ENCODE peak calls at places on chromosomes 1 and 21, in six cellular contexts. J is heart right ventricle, F is AG04450, D is NB4, K is PC-9, V is RWPE2. Q is an unnamed sample.

GRCh38 chr21:45383111-45383614 is 21.8 kb upstream of the COL18A1 start:
- DNase-seq in K (no peak), F (no peak), V (peak; percentile 34), D (no peak), J (no peak), Q (no peak)

GRCh38 chr1:153288634-153289275 is 24.0 kb downstream of the PGLYRP3 start:
- DNase-seq in V (no peak), F (no peak), K (no peak), J (no peak), D (peak; percentile 31), Q (no peak)

GRCh38 chr1:58885998-58886397 is 102.2 kb upstream of the JUN start:
- DNase-seq in J (no peak), V (no peak), K (peak; percentile 13), F (no peak), D (peak; percentile 42), Q (peak; percentile 49)

GRCh38 chr1:33709780-33710713 is 153.8 kb upstream of the HMGB4 start:
- DNase-seq in D (no peak), K (no peak), V (no peak), J (no peak), F (no peak), Q (peak; percentile 31)

GRCh38 chr1:37308571-37308960 is 165.8 kb upstream of the ZC3H12A start:
- DNase-seq in D (no peak), F (no peak), J (no peak), V (no peak), K (no peak), Q (no peak)

GRCh38 chr1:84481317-84481716 is 2.3 kb downstream of the RPF1 start:
- DNase-seq in K (no peak), F (no peak), J (no peak), V (no peak), D (no peak), Q (no peak)

GRCh38 chr1:35894183-35894582 is 11.2 kb downstream of the AGO1 start:
- DNase-seq in V (no peak), F (no peak), J (peak; percentile 20), D (peak; percentile 80), K (no peak), Q (no peak)

GRCh38 chr1:36858981-36859380 is 175.3 kb downstream of the GRIK3 start:
- DNase-seq in D (no peak), K (no peak), F (no peak), J (no peak), V (no peak), Q (no peak)

GRCh38 chr1:99677416-99677815 is 31.5 kb downstream of the PALMD start:
- DNase-seq in D (no peak), J (peak; percentile 39), K (no peak), V (no peak), F (no peak), Q (no peak)

GRCh38 chr1:39919545-39919944 is 17.8 kb upstream of the MYCL start:
- DNase-seq in F (peak; percentile 21), D (peak; percentile 82), J (no peak), V (no peak), K (peak; percentile 54), Q (peak; percentile 53)

GRCh38 chr1:82400521-82400920 is 599.8 kb downstream of the ADGRL2 start:
- DNase-seq in K (no peak), D (no peak), J (no peak), F (no peak), V (no peak), Q (no peak)

GRCh38 chr21:36749935-36750578 is 51.1 kb downstream of the SIM2 start:
- DNase-seq in D (no peak), K (no peak), F (no peak), V (no peak), J (peak; percentile 18), Q (peak; percentile 61)

GRCh38 chr1:61872206-61872605 is 129.9 kb downstream of the PATJ start:
- DNase-seq in F (no peak), V (no peak), J (no peak), K (no peak), D (no peak), Q (no peak)

GRCh38 chr1:2821970-2822620 is 20.6 kb upstream of the TTC34 start:
- DNase-seq in F (no peak), K (no peak), V (peak; percentile 41), D (peak; percentile 16), J (peak; percentile 32), Q (no peak)

GRCh38 chr21:29233611-29234540 is 64.8 kb upstream of the BACH1 start:
- DNase-seq in J (no peak), F (no peak), D (no peak), K (no peak), V (no peak), Q (no peak)

GRCh38 chr1:166902279-166902678 is 26.2 kb upstream of the TADA1 start:
- DNase-seq in F (no peak), J (no peak), V (no peak), D (peak; percentile 80), K (peak; percentile 47), Q (peak; percentile 33)

GRCh38 chr1:52677407-52677806 is 20.7 kb downstream of the COA7 start:
- DNase-seq in K (no peak), V (no peak), D (no peak), J (peak; percentile 29), F (no peak), Q (no peak)

GRCh38 chr1:191206808-191207207 is 729.1 kb upstream of the BRINP3 start:
- DNase-seq in V (no peak), D (no peak), F (no peak), J (no peak), K (no peak), Q (no peak)

GRCh38 chr21:33011462-33011861 is 14.3 kb upstream of the OLIG2 start:
- DNase-seq in D (no peak), F (peak; percentile 16), J (no peak), V (peak; percentile 85), K (peak; percentile 47), Q (peak; percentile 81)

GRCh38 chr21:17454315-17455027 is 58.4 kb upstream of the CXADR start:
- DNase-seq in F (peak; percentile 44), J (no peak), V (peak; percentile 61), K (peak; percentile 84), D (peak; percentile 71), Q (peak; percentile 86)

GRCh38 chr1:214439352-214440119 is 111.9 kb downstream of the PTPN14 start:
- DNase-seq in F (peak; percentile 76), K (peak; percentile 99), D (peak; percentile 88), V (peak; percentile 73), J (no peak), Q (peak; percentile 78)

GRCh38 chr1:12173631-12174121 is 6.9 kb downstream of the TNFRSF1B start:
- DNase-seq in V (no peak), D (peak; percentile 72), J (peak; percentile 68), F (no peak), K (no peak), Q (no peak)

GRCh38 chr1:201172336-201172735 is 18.1 kb upstream of the TMEM9 start:
- DNase-seq in F (no peak), V (no peak), J (no peak), K (no peak), D (no peak), Q (no peak)

GRCh38 chr1:59316497-59317128 is 19.7 kb downstream of the FGGY start:
- DNase-seq in K (no peak), F (peak; percentile 55), V (no peak), J (no peak), D (no peak), Q (peak; percentile 66)

DNA sequence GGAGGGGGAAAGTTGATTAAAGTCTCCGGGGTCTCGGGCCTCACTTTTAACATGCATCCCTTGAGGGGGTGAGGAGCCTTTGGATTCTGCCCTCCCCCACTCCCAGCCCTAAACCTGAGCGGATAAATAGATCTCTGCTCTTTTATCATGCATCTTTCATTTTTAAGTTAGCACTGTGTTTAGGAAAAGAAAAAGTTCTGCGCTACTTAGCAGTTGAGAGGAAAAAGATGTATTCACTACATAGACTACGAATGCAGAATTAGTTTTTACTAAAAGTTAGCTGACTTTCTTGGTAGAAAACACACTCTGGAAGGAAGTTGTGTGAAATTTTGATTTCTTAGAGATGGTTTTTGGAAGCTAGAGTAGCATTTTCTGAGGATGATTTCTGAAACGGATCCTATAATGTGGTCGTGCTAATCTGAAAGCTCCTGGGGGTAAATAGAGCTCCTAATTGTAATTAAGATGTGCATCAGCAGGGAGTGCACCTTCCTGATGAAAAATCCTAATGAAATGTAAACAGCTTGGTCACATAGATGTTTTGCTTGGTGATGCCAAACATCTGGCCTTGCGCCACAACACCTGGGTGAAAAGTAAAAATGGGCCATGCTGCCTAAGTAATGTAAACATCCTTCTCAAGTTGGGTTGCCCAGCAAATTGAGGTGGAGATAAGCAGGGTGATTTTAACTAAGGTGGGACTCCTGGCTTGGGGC is 1.8 kb downstream of the ROR1 start:
- DNase-seq in V (no peak), J (no peak), F (no peak), K (peak; percentile 47), D (no peak), Q (no peak)
- H3K4me3 ChIP-seq in V (peak overlapping the region; percentile 70), J (peak overlapping the region; percentile 76), F (peak overlapping the region; percentile 66), K (peak overlapping the region; percentile 93), D (no peak overlapping the region), Q (peak overlapping the region; percentile 68)

GRCh38 chr1:158496379-158496778 is 24.4 kb downstream of the OR10R2 start:
- DNase-seq in V (no peak), F (no peak), K (no peak), J (no peak), D (peak; percentile 58), Q (no peak)
- TF ChIP-seq CTCF in V (no peak), F (no peak), K (no peak), J (no peak), D (peak; percentile 26), Q (peak; percentile 12)

DNA sequence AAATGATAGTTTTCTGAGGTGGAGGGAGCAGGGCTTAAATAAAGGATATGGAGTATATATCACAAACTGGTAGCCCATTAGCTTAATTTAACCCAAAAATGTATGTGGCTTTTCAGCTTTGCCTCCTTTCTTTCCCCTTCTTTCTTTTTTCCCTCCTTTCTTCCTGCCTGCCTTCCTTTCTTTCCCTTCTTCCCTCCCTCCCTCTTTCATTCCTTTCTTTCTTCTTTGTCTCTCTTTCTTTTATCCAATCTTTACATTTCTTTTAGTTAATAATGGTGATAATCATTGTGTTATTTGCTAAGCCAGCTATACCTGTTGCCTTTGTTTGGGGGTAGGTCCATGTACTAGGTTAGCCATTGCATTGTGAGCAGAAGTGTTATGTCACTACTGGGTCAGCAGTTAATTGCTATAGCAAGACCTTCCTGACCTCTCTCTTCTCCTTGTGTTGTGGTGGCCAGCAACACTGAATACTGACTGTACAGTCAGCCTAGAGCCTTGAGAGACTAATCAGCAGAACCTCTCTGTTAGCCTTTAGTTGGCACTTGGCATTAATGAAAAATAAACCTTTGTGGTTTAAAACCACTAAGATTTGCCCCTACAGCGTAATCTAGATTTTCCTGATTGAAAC is 5.1 kb downstream of the GORAB start:
- DNase-seq in V (no peak), D (no peak), F (no peak), K (no peak), J (no peak), Q (no peak)
- H3K4me3 ChIP-seq in V (no peak overlapping the region), D (no peak overlapping the region), F (no peak overlapping the region), K (no peak overlapping the region), J (no peak overlapping the region), Q (no peak overlapping the region)

GRCh38 chr1:68321084-68321685 is 88.9 kb upstream of the WLS start:
- DNase-seq in D (no peak), K (no peak), V (peak; percentile 64), J (peak; percentile 53), F (no peak), Q (peak; percentile 60)
- TF ChIP-seq CTCF in D (no peak), K (no peak), V (peak; percentile 91), J (peak; percentile 26), F (peak; percentile 88), Q (peak; percentile 87)